ENCODE peak calls at places on chromosomes 1 and 21, in ten cellular contexts. B, V, U, W, E, H, Y, G, P and X are unnamed samples.

GRCh38 chr21:35006771-35007170 is 42.3 kb downstream of the RUNX1 start:
- DNase-seq in Y (no peak), E (no peak), B (no peak), G (no peak), H (no peak), W (no peak), U (no peak), P (no peak), V (no peak), X (no peak)

GRCh38 chr1:10910490-10911273 is 101.8 kb upstream of the TARDBP start:
- DNase-seq in B (no peak), W (no peak), H (no peak), E (no peak), Y (no peak), V (no peak), P (no peak), G (no peak), U (no peak), X (no peak)

GRCh38 chr1:154987326-154987725 is 4.2 kb downstream of the FLAD1 start:
- DNase-seq in B (no peak), G (no peak), H (no peak), U (no peak), P (no peak), V (no peak), Y (no peak), E (no peak), W (no peak), X (no peak)

GRCh38 chr1:184945034-184945433 is 29.3 kb downstream of the NIBAN1 start:
- DNase-seq in P (no peak), Y (peak), H (no peak), B (no peak), G (no peak), V (no peak), E (no peak), U (no peak), W (no peak), X (no peak)

GRCh38 chr1:41758490-41758889 is 160.2 kb downstream of the HIVEP3 start:
- DNase-seq in E (no peak), Y (no peak), H (no peak), B (no peak), G (no peak), P (no peak), V (no peak), U (no peak), W (no peak), X (no peak)

GRCh38 chr1:72498393-72498792 is 216.1 kb upstream of the NEGR1 start:
- DNase-seq in U (no peak), W (no peak), V (no peak), E (no peak), P (no peak), H (no peak), G (peak), Y (no peak), B (no peak), X (no peak)

GRCh38 chr1:33162141-33162540 is 19.7 kb downstream of the TRIM62 start:
- DNase-seq in E (no peak), V (no peak), B (no peak), H (no peak), W (no peak), P (no peak), G (no peak), U (no peak), Y (no peak), X (no peak)

GRCh38 chr1:205793959-205794730 is 18.9 kb downstream of the SLC41A1 start:
- DNase-seq in U (no peak), W (no peak), Y (no peak), G (no peak), V (no peak), E (no peak), H (no peak), P (no peak), B (no peak), X (no peak)

GRCh38 chr1:117150316-117150715 is 28.8 kb upstream of the TRIM45 start:
- DNase-seq in W (no peak), B (no peak), U (no peak), V (no peak), H (peak), Y (no peak), G (no peak), P (no peak), E (no peak), X (no peak)

GRCh38 chr1:178895928-178896327 is 25.1 kb upstream of the ANGPTL1 start:
- DNase-seq in Y (no peak), E (no peak), B (no peak), U (no peak), G (no peak), H (no peak), W (no peak), V (no peak), P (no peak), X (no peak)

GRCh38 chr1:154386643-154387352 is 18.3 kb upstream of the IL6R start:
- DNase-seq in H (no peak), W (no peak), E (no peak), B (no peak), U (no peak), Y (no peak), G (no peak), V (peak), P (peak), X (no peak)

GRCh38 chr1:161531986-161532875 is 7.9 kb downstream of the HSPA6 start:
- DNase-seq in U (no peak), W (no peak), P (no peak), H (no peak), Y (no peak), B (peak), V (peak), G (no peak), E (no peak), X (no peak)

GRCh38 chr1:67062412-67062811 is 8.5 kb upstream of the SLC35D1 start:
- DNase-seq in P (no peak), G (no peak), H (no peak), Y (no peak), U (no peak), W (no peak), B (no peak), V (no peak), E (no peak), X (no peak)

GRCh38 chr1:241022366-241022765 is 334.6 kb downstream of the RGS7 start:
- DNase-seq in G (no peak), B (no peak), E (no peak), Y (no peak), P (no peak), H (no peak), U (no peak), V (no peak), W (no peak), X (no peak)

GRCh38 chr1:203181586-203182376 is 4.7 kb downstream of the CHI3L1 start:
- DNase-seq in W (peak), Y (no peak), U (no peak), E (no peak), V (no peak), P (no peak), H (no peak), B (peak), G (no peak), X (no peak)

GRCh38 chr1:5977494-5978444 is 14.5 kb downstream of the NPHP4 start:
- DNase-seq in E (no peak), W (no peak), Y (no peak), V (no peak), G (no peak), U (no peak), H (no peak), P (no peak), B (no peak), X (no peak)

GRCh38 chr1:201346337-201346939 is 31.0 kb downstream of the TNNT2 start:
- DNase-seq in W (no peak), P (no peak), U (no peak), H (peak), V (peak), Y (peak), G (peak), E (peak), B (peak), X (no peak)

GRCh38 chr1:112954945-112955677 is 885 bp downstream of the SLC16A1 start:
- DNase-seq in U (no peak), B (peak), V (peak), H (peak), P (peak), G (no peak), Y (peak), W (no peak), E (peak), X (peak)

GRCh38 chr1:94955767-94956632 is 29.1 kb upstream of the CNN3 start:
- DNase-seq in H (peak), G (no peak), U (no peak), V (peak), B (no peak), Y (peak), P (no peak), W (no peak), E (no peak), X (no peak)

GRCh38 chr1:44405041-44405803 is at the start of gene RNF220:
- DNase-seq in W (no peak), B (peak), P (no peak), E (peak), Y (peak), H (peak), G (peak), V (peak), U (no peak), X (peak)

GRCh38 chr1:213541641-213542040 is 446.1 kb upstream of the PROX1 start:
- DNase-seq in B (no peak), U (no peak), E (no peak), W (no peak), V (no peak), G (no peak), Y (no peak), H (no peak), P (no peak), X (no peak)

GRCh38 chr21:32569261-32570230 is 15.8 kb downstream of the TCP10L start:
- DNase-seq in P (peak), E (peak), H (peak), W (peak), G (peak), V (peak), Y (peak), B (peak), U (peak), X (peak)

GRCh38 chr1:21304488-21304887 is 14.2 kb upstream of the ECE1 start:
- DNase-seq in B (no peak), W (no peak), P (no peak), V (no peak), H (no peak), Y (no peak), E (no peak), G (no peak), U (no peak), X (no peak)

GRCh38 chr21:42248783-42249597 is 30.1 kb downstream of the ABCG1 start:
- DNase-seq in H (no peak), U (no peak), W (no peak), G (no peak), B (no peak), V (no peak), Y (no peak), E (no peak), P (no peak), X (no peak)

GRCh38 chr21:39696196-39696595 is 48.8 kb upstream of the IGSF5 start:
- DNase-seq in B (no peak), V (no peak), H (no peak), P (no peak), G (no peak), E (no peak), U (no peak), W (no peak), Y (no peak), X (no peak)

GRCh38 chr1:235079443-235079967 is 49.1 kb downstream of the TOMM20 start:
- DNase-seq in W (no peak), G (no peak), P (no peak), E (no peak), B (no peak), V (peak), H (no peak), U (no peak), Y (peak), X (no peak)

GRCh38 chr1:4729108-4729506 is 74.7 kb downstream of the AJAP1 start:
- DNase-seq in P (no peak), U (no peak), G (no peak), B (no peak), E (no peak), W (no peak), V (no peak), Y (no peak), H (no peak), X (no peak)

GRCh38 chr1:25774921-25775774 is 24.8 kb upstream of the SELENON start:
- DNase-seq in Y (no peak), V (no peak), P (peak), G (no peak), E (no peak), U (no peak), H (no peak), B (no peak), W (no peak), X (no peak)

GRCh38 chr1:204278973-204279372 is 65.2 kb upstream of the GOLT1A start:
- DNase-seq in Y (no peak), V (no peak), G (no peak), B (peak), H (no peak), W (no peak), E (no peak), P (no peak), U (no peak), X (no peak)

GRCh38 chr1:177913762-177914540 is 55.9 kb downstream of the SEC16B start:
- DNase-seq in H (peak), U (no peak), B (peak), G (no peak), Y (peak), P (no peak), E (peak), W (no peak), V (peak), X (no peak)

GRCh38 chr1:78274814-78275213 is 216.0 kb upstream of the PTGFR start:
- DNase-seq in B (no peak), E (no peak), W (no peak), G (no peak), Y (peak), P (no peak), V (no peak), U (no peak), H (peak), X (no peak)

GRCh38 chr1:20551161-20551560 is 1.2 kb upstream of the FAM43B start:
- DNase-seq in Y (no peak), B (no peak), H (no peak), E (no peak), V (no peak), W (no peak), G (no peak), P (no peak), U (no peak), X (no peak)

GRCh38 chr1:111140680-111140967 is 601 bp downstream of the CEPT1 start:
- DNase-seq in G (no peak), B (peak), Y (peak), U (no peak), H (peak), P (no peak), E (peak), W (no peak), V (peak), X (no peak)

GRCh38 chr1:8239306-8240023 is 78.4 kb upstream of the SLC45A1 start:
- DNase-seq in W (no peak), E (no peak), U (no peak), Y (no peak), H (peak), P (no peak), V (peak), G (no peak), B (peak), X (no peak)

GRCh38 chr1:76802094-76802493 is 65.2 kb upstream of the ST6GALNAC5 start:
- DNase-seq in G (no peak), W (peak), V (no peak), U (no peak), Y (no peak), E (no peak), B (no peak), H (no peak), P (no peak), X (no peak)

GRCh38 chr1:39576016-39576657 is 453 bp downstream of the PABPC4 start:
- DNase-seq in H (peak), Y (peak), G (no peak), V (peak), U (no peak), W (no peak), P (peak), E (no peak), B (peak), X (no peak)

GRCh38 chr1:39919545-39919944 is 17.8 kb upstream of the MYCL start:
- DNase-seq in U (peak), W (peak), H (peak), V (peak), B (peak), E (no peak), Y (peak), P (peak), G (no peak), X (no peak)

GRCh38 chr1:221806236-221806635 is 64.3 kb upstream of the DUSP10 start:
- DNase-seq in V (no peak), B (no peak), P (no peak), Y (no peak), H (no peak), G (no peak), E (no peak), U (no peak), W (no peak), X (no peak)

GRCh38 chr1:90616395-90616794 is 100.7 kb downstream of the BARHL2 start:
- DNase-seq in W (no peak), P (no peak), B (peak), V (peak), U (no peak), E (no peak), H (no peak), G (no peak), Y (peak), X (no peak)

GRCh38 chr1:29712275-29712633 is 475.9 kb downstream of the PTPRU start:
- DNase-seq in B (no peak), Y (peak), U (no peak), P (no peak), H (no peak), E (no peak), G (no peak), V (no peak), W (no peak), X (no peak)

GRCh38 chr1:29716306-29716705 is 480.0 kb downstream of the PTPRU start:
- DNase-seq in G (no peak), E (no peak), Y (no peak), H (no peak), U (no peak), W (no peak), B (no peak), V (no peak), P (no peak), X (no peak)

GRCh38 chr1:29711582-29712274 is 475.4 kb downstream of the PTPRU start:
- DNase-seq in E (no peak), Y (peak), B (no peak), G (no peak), P (no peak), W (no peak), H (peak), U (no peak), V (no peak), X (no peak)

GRCh38 chr1:29712801-29713200 is 476.5 kb downstream of the PTPRU start:
- DNase-seq in W (no peak), E (no peak), G (no peak), Y (no peak), U (no peak), V (no peak), H (no peak), P (no peak), B (no peak), X (no peak)

GRCh38 chr1:29713857-29714256 is 477.5 kb downstream of the PTPRU start:
- DNase-seq in G (no peak), B (no peak), H (no peak), P (no peak), U (no peak), E (no peak), W (no peak), V (no peak), Y (peak), X (no peak)
- TF ChIP-seq CTCF in G (peak), B (peak), H (peak), P (no peak), U (peak), E (no peak), W (peak), V (peak), Y (peak), X (peak)

DNA sequence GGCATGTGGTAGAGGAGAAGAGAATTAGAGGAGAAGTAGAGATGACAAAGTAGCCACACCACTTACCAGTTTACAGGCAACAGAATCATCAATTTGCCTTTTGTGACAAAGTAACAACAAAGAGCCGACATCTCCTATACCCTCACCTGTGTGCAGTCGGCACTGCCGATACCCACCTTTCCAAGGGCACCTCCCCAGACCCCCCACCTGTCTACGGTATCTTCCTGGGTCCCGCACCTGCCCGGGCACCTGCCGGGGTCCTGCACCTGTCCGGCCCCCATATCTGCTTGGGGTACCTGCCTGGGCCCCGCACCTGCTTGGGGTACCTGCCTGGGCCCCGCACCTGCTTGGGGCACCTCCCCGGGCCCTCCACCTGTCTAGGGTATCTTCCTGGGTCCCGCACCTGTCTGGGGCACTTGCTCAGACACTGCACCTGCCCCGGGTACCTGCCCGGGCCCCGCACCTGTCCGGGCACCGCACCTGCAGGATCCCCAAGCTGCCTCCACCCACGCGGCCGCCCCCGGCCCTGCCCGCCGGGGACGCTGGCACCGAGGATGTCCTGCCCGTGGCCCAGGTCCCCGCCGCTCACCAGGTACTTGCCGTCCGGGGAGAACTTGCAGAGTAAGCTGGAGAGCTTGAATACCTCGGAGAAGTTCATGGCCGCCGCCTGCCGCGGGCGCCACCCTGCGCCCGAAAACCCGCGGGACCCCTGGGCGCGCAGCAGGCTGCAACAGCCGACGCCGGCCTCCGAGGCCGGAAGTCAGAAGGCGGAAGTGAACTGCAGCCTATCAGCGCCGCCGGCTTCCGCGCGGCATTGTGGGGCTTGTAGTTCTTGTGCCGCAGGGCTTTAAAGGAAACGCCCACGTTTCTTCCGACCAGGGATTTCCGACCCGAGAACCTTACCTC is at the start of gene WRAP73:
- DNase-seq in Y (peak), G (peak), W (peak), E (peak), U (peak), B (peak), V (peak), P (peak), H (peak), X (no peak)
- TF ChIP-seq CTCF in Y (no peak), G (peak), W (peak), E (no peak), U (no peak), B (peak), V (peak), P (no peak), H (peak), X (peak)

GRCh38 chr21:36706951-36707762 is 8.2 kb downstream of the SIM2 start:
- DNase-seq in P (no peak), H (no peak), B (peak), V (no peak), W (no peak), E (no peak), G (no peak), U (no peak), Y (no peak), X (no peak)

GRCh38 chr21:36704281-36704957 is 5.5 kb downstream of the SIM2 start:
- DNase-seq in V (no peak), W (no peak), G (no peak), Y (no peak), U (no peak), P (no peak), B (peak), E (no peak), H (no peak), X (no peak)

GRCh38 chr21:36704958-36705678 is 6.2 kb downstream of the SIM2 start:
- DNase-seq in B (peak), E (no peak), W (no peak), U (no peak), G (no peak), Y (no peak), P (no peak), V (no peak), H (no peak), X (no peak)

GRCh38 chr21:36706482-36706852 is 7.6 kb downstream of the SIM2 start:
- DNase-seq in P (no peak), U (no peak), G (no peak), H (no peak), V (no peak), Y (no peak), B (no peak), W (no peak), E (no peak), X (no peak)

GRCh38 chr21:36705679-36706481 is 7.0 kb downstream of the SIM2 start:
- DNase-seq in E (no peak), Y (no peak), W (no peak), U (no peak), B (peak), G (no peak), H (no peak), V (no peak), P (no peak), X (no peak)
- TF ChIP-seq CTCF in E (no peak), Y (peak), W (no peak), U (no peak), B (peak), G (peak), H (no peak), V (peak), P (no peak), X (peak)

DNA sequence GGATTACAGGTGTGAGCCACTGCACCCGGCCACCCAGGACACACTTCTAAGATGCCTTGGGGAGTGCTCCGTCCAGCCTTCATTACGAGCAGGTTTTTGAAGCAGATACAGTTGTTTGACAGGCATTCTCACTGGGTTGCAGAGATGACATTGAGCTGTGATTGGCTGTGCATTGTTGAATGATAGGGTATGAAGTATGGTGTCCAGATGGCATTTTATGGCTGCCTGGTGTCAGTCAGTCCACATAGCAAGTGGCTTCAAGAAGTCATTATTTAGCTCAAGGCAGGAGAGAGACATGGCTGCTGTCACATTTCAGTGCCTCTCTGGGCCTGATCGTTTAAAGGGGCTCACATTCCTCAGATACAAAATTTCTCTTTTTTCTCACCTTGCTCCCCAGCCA is 14.8 kb upstream of the PADI2 start:
- DNase-seq in U (no peak), V (no peak), W (no peak), E (no peak), P (no peak), H (no peak), G (no peak), B (no peak), Y (no peak), X (no peak)
- TF ChIP-seq CTCF in U (no peak), V (no peak), W (no peak), E (no peak), P (no peak), H (no peak), G (no peak), B (no peak), Y (no peak), X (no peak)

GRCh38 chr1:30707412-30708360 is 15.7 kb downstream of the MATN1 start:
- DNase-seq in B (peak), U (peak), E (peak), V (peak), Y (peak), H (peak), W (peak), P (peak), G (no peak), X (peak)
- TF ChIP-seq CTCF in B (peak), U (peak), E (peak), V (peak), Y (peak), H (peak), W (peak), P (peak), G (peak), X (peak)